ENCODE peak calls at places on chromosomes 6 and 20, in nine cellular contexts. P is lower leg skin, M is Panc1, W is sigmoid colon, A is body of pancreas, T is fibroblast of villous mesenchyme, J is fibroblast of the aortic adventitia, G is mammary epithelial cell, O is AG04449. L is an unnamed sample.

GRCh38 chr20:19406371-19406770 is 193.9 kb downstream of the SLC24A3 start:
- DNase-seq in P (no peak), M (no peak), W (no peak), A (no peak), T (no peak), J (no peak), G (no peak), O (no peak), L (no peak)

GRCh38 chr6:152185158-152185574 is 377.7 kb downstream of the ESR1 start:
- DNase-seq in P (no peak), M (no peak), W (no peak), A (no peak), T (no peak), J (no peak), G (no peak), O (no peak), L (no peak)

GRCh38 chr20:9498322-9498721 is 16.1 kb upstream of the LAMP5 start:
- DNase-seq in P (no peak), M (no peak), W (no peak), A (no peak), T (no peak), J (peak), G (no peak), O (no peak), L (no peak)

GRCh38 chr6:18307006-18307405 is 42.7 kb upstream of the DEK start:
- DNase-seq in P (no peak), M (no peak), W (no peak), A (no peak), T (no peak), J (peak), G (peak), O (peak), L (peak)

GRCh38 chr20:34364013-34364382 is 925 bp downstream of the ITCH start:
- DNase-seq in P (peak), M (no peak), W (no peak), A (no peak), T (peak), J (peak), G (no peak), O (no peak), L (peak)

GRCh38 chr6:53803081-53803860 is 8.5 kb downstream of the LRRC1 start:
- DNase-seq in P (no peak), M (no peak), W (no peak), A (no peak), T (peak), J (no peak), G (no peak), O (peak), L (no peak)

GRCh38 chr6:165447141-165447540 is 137.7 kb upstream of the C6orf118 start:
- DNase-seq in P (no peak), M (no peak), W (no peak), A (no peak), T (no peak), J (no peak), G (no peak), O (no peak), L (no peak)

GRCh38 chr6:160337991-160338390 is 10.2 kb upstream of the SLC22A3 start:
- DNase-seq in P (no peak), M (no peak), W (no peak), A (no peak), T (no peak), J (no peak), G (no peak), O (no peak), L (no peak)

GRCh38 chr20:24100370-24101011 is 111.9 kb upstream of the GGTLC1 start:
- DNase-seq in P (peak), M (peak), W (no peak), A (peak), T (peak), J (peak), G (peak), O (no peak), L (no peak)

DNA sequence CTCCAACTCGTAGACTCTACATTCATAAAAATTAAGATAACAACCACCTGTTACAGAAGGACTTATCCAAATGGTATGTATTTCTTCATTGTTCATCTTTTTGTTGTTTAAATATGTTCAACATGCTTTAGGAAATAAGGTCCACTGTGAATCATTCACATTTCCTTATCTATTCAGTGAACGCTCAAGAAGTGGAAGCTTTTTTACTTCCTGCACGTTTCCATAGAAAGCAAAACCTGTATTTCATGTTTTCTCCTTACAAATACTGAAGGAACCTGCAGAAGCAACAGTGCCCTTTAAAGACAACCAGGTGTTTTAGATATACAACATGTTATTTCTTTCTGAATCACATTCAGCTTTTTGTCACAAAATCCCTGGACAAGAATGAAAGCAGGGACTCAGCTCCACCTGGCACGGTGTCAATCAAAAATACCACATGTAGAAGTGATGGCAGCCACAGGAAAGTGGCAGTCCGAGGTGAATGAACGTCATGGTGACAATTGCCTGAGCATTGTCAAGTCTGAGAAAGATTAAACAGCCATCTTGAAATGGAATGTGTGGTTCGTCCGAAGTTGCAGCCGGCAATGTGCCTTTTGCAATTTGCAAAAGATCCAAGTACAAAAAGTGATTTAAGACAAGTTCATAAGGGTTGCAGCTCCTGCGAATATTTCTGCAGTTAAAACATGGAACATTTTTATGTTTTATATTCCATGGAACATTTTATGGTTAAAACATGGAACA is 66.7 kb upstream of the RIPOR2 start:
- DNase-seq in P (no peak), M (no peak), W (no peak), A (no peak), T (peak), J (no peak), G (no peak), O (no peak), L (no peak)
- H3K4me3 ChIP-seq in P (no peak), M (no peak), W (peak), A (no peak), T (no peak), J (no peak), G (no peak), O (no peak), L (no peak)

GRCh38 chr20:59954718-59955117 is 3.5 kb upstream of the CDH26 start:
- DNase-seq in P (no peak), M (no peak), W (no peak), A (no peak), T (no peak), J (no peak), G (no peak), O (no peak), L (no peak)

GRCh38 chr20:59958626-59959025 is 403 bp downstream of the CDH26 start:
- DNase-seq in P (no peak), M (no peak), W (no peak), A (no peak), T (no peak), J (no peak), G (no peak), O (no peak), L (no peak)

GRCh38 chr20:59958123-59958522 is at the start of gene CDH26:
- DNase-seq in P (no peak), M (no peak), W (no peak), A (no peak), T (no peak), J (no peak), G (no peak), O (no peak), L (no peak)

GRCh38 chr20:59949911-59950310 is 8.3 kb upstream of the CDH26 start:
- DNase-seq in P (no peak), M (no peak), W (no peak), A (no peak), T (no peak), J (no peak), G (no peak), O (no peak), L (no peak)

DNA sequence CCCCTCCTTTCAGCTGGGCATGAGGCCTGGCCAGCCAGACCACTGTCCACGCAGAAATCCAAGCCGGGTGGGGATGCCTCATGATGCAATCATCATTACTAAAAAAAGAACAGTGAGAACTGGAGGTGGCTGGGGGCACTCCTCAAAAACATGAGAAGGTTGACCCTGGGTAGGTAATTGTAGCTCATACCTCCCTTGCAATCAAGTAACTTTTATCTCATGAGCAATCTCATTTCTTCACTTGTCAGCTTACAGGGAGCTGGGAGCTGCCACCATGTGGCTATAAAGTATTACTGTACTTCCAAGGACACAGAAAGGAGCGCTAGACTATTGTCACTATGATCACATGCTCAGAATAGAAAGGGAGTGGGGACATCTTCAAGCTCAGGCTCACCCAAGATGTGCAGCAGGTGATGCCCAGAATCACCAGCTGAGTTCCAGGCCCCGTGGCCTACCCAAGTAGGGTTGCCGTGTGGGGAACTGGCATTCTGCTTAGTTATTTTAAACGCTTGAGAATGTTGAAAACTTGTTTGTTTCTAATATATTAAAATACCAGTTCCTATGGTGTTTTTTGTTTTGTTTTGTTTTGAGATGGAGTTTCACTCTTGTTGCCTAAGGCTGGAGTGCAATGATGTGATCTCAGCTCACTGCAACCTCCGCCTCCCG is 3.0 kb upstream of the CDH26 start:
- DNase-seq in P (no peak), M (no peak), W (no peak), A (no peak), T (no peak), J (no peak), G (no peak), O (no peak), L (no peak)
- TF ChIP-seq CTCF in P (no peak), M (peak), W (no peak), A (no peak), T (peak), J (no peak), G (peak), O (peak), L (peak)

GRCh38 chr6:125129354-125129753 is 24.2 kb upstream of the TPD52L1 start:
- DNase-seq in P (no peak), M (no peak), W (no peak), A (no peak), T (no peak), J (no peak), G (no peak), O (no peak), L (no peak)

GRCh38 chr6:125136378-125136777 is 17.2 kb upstream of the TPD52L1 start:
- DNase-seq in P (no peak), M (no peak), W (no peak), A (no peak), T (no peak), J (no peak), G (no peak), O (no peak), L (no peak)

DNA sequence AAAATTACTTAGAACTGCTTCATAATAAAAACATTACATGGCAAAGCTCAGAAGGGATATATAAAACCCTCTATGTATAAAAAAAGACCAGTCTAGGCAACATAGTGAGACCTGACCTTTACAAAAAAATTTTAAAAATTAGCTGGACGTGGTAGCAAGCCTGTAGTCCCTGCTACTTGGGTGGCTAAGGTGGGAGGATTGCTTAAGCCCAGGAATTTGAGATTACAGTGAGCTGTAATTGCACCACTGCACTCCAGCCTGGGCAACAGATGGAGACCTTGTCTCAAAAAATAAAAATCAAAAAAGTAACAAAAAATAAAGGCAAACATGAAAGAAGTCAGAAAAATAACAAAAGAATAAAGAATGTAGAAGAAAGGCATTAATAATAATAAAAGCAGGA is 21.5 kb upstream of the TPD52L1 start:
- DNase-seq in P (no peak), M (no peak), W (no peak), A (no peak), T (no peak), J (no peak), G (no peak), O (no peak), L (no peak)
- H3K4me3 ChIP-seq in P (no peak), M (no peak), W (no peak), A (no peak), T (no peak), J (no peak), G (no peak), O (no peak), L (no peak)

GRCh38 chr20:8454137-8454712 is 322.2 kb downstream of the PLCB1 start:
- DNase-seq in P (no peak), M (no peak), W (no peak), A (no peak), T (peak), J (peak), G (peak), O (peak), L (no peak)
- TF ChIP-seq CTCF in P (no peak), M (peak), W (no peak), A (no peak), T (peak), J (peak), G (peak), O (peak), L (peak)

DNA sequence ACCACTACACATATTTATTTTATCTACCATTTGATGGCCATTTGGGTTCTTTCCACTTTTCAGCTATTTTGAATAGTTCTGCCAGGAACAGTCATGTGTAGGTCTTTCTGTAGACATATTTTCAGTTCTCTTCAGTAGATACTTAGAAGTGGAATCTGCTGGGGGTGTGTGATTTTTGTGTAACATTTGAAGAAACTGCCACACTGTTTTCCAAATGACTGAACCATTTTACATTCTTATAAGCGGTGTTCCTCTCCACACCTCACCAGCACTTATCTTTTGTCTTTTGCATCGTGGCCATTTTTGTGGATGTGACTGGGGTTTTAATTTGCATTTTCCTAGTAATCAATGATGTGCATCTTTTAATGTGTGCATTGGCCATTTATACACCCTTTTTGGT is 197.7 kb downstream of the ARID1B start:
- DNase-seq in P (no peak), M (no peak), W (no peak), A (no peak), T (peak), J (peak), G (no peak), O (no peak), L (no peak)
- H3K4me3 ChIP-seq in P (no peak), M (no peak), W (no peak), A (no peak), T (no peak), J (no peak), G (no peak), O (no peak), L (no peak)

DNA sequence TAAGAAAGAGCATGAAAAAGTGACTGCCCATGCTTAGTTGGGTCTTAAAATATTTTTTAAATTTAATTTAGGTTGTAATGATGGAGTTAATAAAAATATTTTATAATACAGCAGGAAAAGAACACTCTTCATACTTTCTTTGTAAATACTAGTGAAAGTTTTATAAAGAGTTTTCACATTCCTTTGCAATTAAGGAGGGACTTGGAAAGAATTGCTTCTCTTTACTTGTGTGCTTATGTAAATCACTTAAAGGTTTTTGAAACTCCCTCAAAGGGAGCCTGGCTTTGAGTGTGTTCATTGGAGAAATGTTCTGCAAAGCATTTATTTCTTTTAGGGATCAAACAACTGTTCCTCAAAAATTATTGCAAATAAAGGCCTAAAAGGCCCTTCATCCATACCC is 11.6 kb upstream of the TFAP2B start:
- DNase-seq in P (no peak), M (no peak), W (no peak), A (no peak), T (no peak), J (no peak), G (no peak), O (no peak), L (no peak)
- TF ChIP-seq CTCF in P (no peak), M (no peak), W (no peak), A (no peak), T (no peak), J (no peak), G (no peak), O (no peak), L (no peak)

L was measured in retinal pigment epithelial cell.